ENCODE peak calls at places on chromosomes 7 and 10, in ten cellular contexts. K, I, P, N, B, O, A, Q, L and Y are unnamed samples.

GRCh38 chr10:14125564-14125963 is 205.2 kb downstream of the FRMD4A start:
- DNase-seq in A (no peak), P (no peak), L (no peak), O (no peak), Q (no peak), N (no peak), K (no peak), I (no peak), B (no peak), Y (no peak)

GRCh38 chr10:3658766-3659165 is 126.2 kb downstream of the KLF6 start:
- DNase-seq in A (no peak), B (no peak), N (no peak), K (no peak), P (no peak), Q (no peak), L (no peak), I (no peak), O (no peak), Y (no peak)

GRCh38 chr10:71678057-71678805 is 41.3 kb downstream of the C10orf105 start:
- DNase-seq in N (no peak), P (no peak), Q (no peak), B (no peak), K (no peak), I (no peak), A (no peak), L (no peak), O (no peak), Y (no peak)

GRCh38 chr7:108497082-108497725 is 28.7 kb downstream of the PNPLA8 start:
- DNase-seq in L (peak; percentile 67), N (peak; percentile 59), B (peak; percentile 48), A (peak; percentile 92), O (no peak), K (no peak), I (no peak), P (peak; percentile 80), Q (peak; percentile 39), Y (peak; percentile 40)

GRCh38 chr7:33743594-33743993 is 161.7 kb upstream of the BMPER start:
- DNase-seq in P (no peak), I (no peak), A (no peak), O (no peak), K (no peak), N (peak; percentile 66), Q (no peak), B (no peak), L (no peak), Y (no peak)

GRCh38 chr7:130853503-130854279 is 119.7 kb upstream of the KLF14 start:
- DNase-seq in L (peak; percentile 85), Q (no peak), N (no peak), P (no peak), I (no peak), O (no peak), K (no peak), B (no peak), A (no peak), Y (no peak)

GRCh38 chr7:10802526-10802925 is 171.1 kb upstream of the PHF14 start:
- DNase-seq in N (peak; percentile 85), L (no peak), K (no peak), B (no peak), I (no peak), O (no peak), Q (no peak), P (no peak), A (no peak), Y (no peak)

GRCh38 chr7:25949672-25950487 is 202.1 kb upstream of the NFE2L3 start:
- DNase-seq in L (no peak), O (peak; percentile 64), I (no peak), K (no peak), P (no peak), Q (peak; percentile 45), A (no peak), B (peak; percentile 67), N (no peak), Y (no peak)

GRCh38 chr7:28686418-28686800 is 271.7 kb downstream of the TRIL start:
- DNase-seq in L (peak; percentile 92), B (peak; percentile 28), Q (no peak), I (no peak), P (no peak), O (no peak), A (no peak), N (peak; percentile 84), K (no peak), Y (peak; percentile 70)

GRCh38 chr7:35386816-35387429 is 133.0 kb upstream of the TBX20 start:
- DNase-seq in L (no peak), Q (no peak), B (no peak), I (no peak), K (no peak), N (no peak), A (no peak), O (no peak), P (no peak), Y (no peak)

GRCh38 chr7:66187894-66188293 is 17.2 kb upstream of the TPST1 start:
- DNase-seq in N (no peak), K (no peak), P (no peak), B (no peak), A (no peak), I (no peak), O (no peak), Q (no peak), L (no peak), Y (no peak)

GRCh38 chr10:29257106-29257783 is 31.6 kb upstream of the LYZL1 start:
- DNase-seq in L (peak; percentile 85), N (peak; percentile 88), O (no peak), K (no peak), A (no peak), I (no peak), Q (no peak), P (no peak), B (no peak), Y (no peak)

GRCh38 chr7:44087914-44088838 is 5.8 kb upstream of the POLM start:
- DNase-seq in O (no peak), B (no peak), N (peak; percentile 84), Q (no peak), L (peak; percentile 95), K (no peak), P (no peak), A (no peak), I (no peak), Y (peak; percentile 54)